ENCODE peak calls at places on chromosomes 13 and 19, in ten cellular contexts. U, H, S, W, E, R, K, L, Q and J are unnamed samples. For H3K4me1, the result is how much of the 10 kb centered on the place peaks cover.

GRCh38 chr13:93004919-93005318 is 221.7 kb upstream of the GPC6 start:
- DNase-seq in U (no peak), H (no peak), S (peak), W (no peak), E (peak), R (peak), K (no peak), L (peak), Q (no peak), J (no peak)

GRCh38 chr19:40006273-40006691 is 9.4 kb downstream of the ZNF546 start:
- DNase-seq in U (peak), H (no peak), S (no peak), W (peak), E (no peak), R (no peak), K (no peak), L (no peak), Q (no peak), J (no peak)

GRCh38 chr19:57709616-57710015 is 612 bp upstream of the ZNF154 start:
- DNase-seq in U (no peak), H (no peak), S (peak), W (no peak), E (peak), R (no peak), K (peak), L (no peak), Q (no peak), J (no peak)

GRCh38 chr13:94112227-94112626 is 367.3 kb downstream of the DCT start:
- DNase-seq in U (peak), H (peak), S (no peak), W (peak), E (no peak), R (peak), K (no peak), L (peak), Q (peak), J (no peak)

GRCh38 chr13:37058801-37059135 is 720 bp downstream of the SUPT20H start:
- DNase-seq in U (no peak), H (no peak), S (peak), W (no peak), E (peak), R (no peak), K (no peak), L (peak), Q (no peak), J (no peak)

GRCh38 chr19:36973021-36973843 is 57.1 kb downstream of the ZNF568 start:
- DNase-seq in U (peak), H (peak), S (peak), W (peak), E (peak), R (no peak), K (peak), L (peak), Q (peak), J (peak)

GRCh38 chr19:11736696-11737095 is 2.0 kb downstream of the ZNF823 start:
- DNase-seq in U (peak), H (peak), S (no peak), W (no peak), E (peak), R (no peak), K (no peak), L (peak), Q (no peak), J (no peak)

GRCh38 chr13:54953786-54954185 is 1925.2 kb downstream of the OLFM4 start:
- DNase-seq in U (no peak), H (no peak), S (no peak), W (no peak), E (no peak), R (no peak), K (no peak), L (no peak), Q (no peak), J (no peak)

GRCh38 chr13:101673360-101674105 is 221.1 kb downstream of the ITGBL1 start:
- DNase-seq in U (no peak), H (no peak), S (no peak), W (no peak), E (no peak), R (no peak), K (no peak), L (no peak), Q (no peak), J (no peak)

GRCh38 chr19:44890366-44891015 is 563 bp upstream of the TOMM40 start:
- DNase-seq in U (peak), H (peak), S (peak), W (peak), E (peak), R (peak), K (peak), L (peak), Q (no peak), J (peak)

GRCh38 chr13:76754414-76754813 is 131.8 kb downstream of the KCTD12 start:
- DNase-seq in U (peak), H (no peak), S (no peak), W (peak), E (no peak), R (no peak), K (no peak), L (peak), Q (no peak), J (no peak)

GRCh38 chr19:45376045-45376724 is 5.8 kb upstream of the ERCC2 start:
- DNase-seq in U (peak), H (no peak), S (peak), W (peak), E (peak), R (peak), K (no peak), L (peak), Q (no peak), J (no peak)

GRCh38 chr19:6126335-6126974 is 9.0 kb upstream of the ACSBG2 start:
- DNase-seq in U (no peak), H (no peak), S (peak), W (peak), E (peak), R (peak), K (no peak), L (peak), Q (no peak), J (peak)

DNA sequence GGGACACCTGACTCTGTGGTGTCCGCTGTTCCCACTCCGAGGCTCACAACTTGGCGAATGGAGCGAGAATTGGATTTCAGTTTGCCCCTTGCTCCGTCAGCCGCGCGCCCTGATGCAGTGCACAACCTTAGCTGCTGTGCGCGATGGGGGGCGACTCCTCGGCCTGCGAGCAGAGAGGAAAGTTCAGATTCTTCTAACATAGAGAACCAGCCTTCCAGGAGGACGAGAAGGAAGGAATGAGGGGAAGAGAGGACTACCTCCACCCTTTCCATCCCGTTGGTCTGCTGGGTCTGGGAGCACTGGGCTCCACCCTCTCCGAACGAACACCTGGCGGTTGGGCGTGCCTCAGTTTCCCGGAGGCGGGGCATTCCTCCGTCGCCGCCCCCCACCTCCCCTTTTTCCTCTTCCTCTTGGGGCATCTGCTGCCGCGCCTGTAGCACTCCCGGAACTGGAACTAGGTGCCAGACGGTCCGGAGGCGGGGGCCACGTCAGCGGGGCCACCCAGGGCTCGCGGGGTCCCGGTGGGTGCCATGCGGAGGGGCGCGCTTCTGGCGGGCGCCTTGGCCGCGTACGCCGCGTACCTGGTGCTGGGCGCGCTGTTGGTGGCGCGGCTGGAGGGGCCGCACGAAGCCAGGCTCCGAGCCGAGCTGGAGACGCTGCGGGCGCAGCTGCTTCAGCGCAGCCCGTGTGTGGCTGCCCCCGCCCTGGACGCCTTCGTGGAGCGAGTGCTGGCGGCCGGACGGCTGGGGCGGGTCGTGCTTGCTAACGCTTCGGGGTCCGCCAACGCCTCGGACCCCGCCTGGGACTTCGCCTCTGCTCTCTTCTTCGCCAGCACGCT is at the start of gene KCNK6:
- DNase-seq in U (peak), H (peak), S (peak), W (peak), E (peak), R (no peak), K (peak), L (no peak), Q (no peak), J (peak)
- H3K4me1 ChIP-seq in U (half or more), H (half or more), S (under half), W (under half), E (under half), R (under half), K (under half), L (under half), Q (under half), J (under half)

DNA sequence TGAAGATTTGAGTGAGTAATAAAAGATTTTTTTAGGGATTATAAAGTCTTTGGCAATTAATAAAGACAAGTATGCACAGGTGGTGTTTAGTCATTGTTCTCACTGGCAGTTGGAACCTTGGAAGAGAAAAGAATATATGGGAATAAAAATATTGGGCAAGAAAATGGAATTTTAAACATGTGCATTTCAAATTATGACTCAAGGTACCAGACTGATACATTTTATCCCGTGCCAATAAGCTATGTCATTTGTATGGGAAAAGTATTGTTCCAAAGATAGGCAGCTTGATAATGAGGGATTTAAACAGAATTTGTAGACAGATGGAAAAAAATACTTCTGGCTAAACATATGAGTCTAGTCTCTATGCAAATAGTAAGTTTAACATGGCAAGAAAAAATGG is 169.6 kb upstream of the UFM1 start:
- DNase-seq in U (no peak), H (no peak), S (no peak), W (peak), E (no peak), R (no peak), K (no peak), L (no peak), Q (no peak), J (no peak)
- H3K27ac ChIP-seq in U (no peak), H (no peak), S (no peak), W (peak), E (no peak), R (no peak), K (no peak), L (no peak), Q (no peak), J (no peak)

DNA sequence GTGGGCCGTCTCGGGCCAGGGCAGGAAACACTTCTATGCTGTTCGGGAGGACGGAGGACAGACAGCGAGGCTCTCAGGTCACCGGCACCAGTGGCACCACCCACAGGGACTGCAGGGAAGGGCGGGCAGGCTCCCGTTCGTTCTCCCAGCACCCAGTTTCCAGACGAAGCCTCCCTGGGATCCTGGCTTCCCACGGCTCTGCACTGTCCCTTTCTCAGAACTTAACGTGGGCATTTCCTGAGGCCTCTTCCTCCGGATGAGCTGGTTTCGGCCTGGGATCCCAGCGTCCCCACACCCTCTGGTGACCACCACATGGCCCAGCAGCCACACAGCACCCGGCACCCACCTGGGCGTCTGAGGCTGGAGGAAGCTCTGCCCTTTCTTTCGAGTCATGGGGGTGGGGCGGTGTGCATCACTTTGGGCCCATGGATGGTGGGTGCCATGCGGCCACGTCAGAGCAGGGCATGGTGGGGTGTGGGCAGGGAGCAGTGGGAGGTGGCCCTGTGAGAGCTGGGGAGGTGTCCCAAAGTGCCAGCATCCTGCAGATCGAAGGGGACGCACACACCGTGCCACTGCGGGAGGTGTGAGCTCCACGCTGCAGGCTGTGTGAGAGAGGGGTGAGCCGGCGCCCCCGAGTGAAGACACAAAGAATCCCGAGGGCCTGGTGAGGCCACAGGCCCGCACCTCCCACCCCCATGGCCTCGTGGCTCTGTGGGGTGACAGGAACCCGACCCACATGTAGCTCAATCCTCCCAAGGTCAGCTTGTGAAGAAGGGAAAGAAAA is 38.7 kb upstream of the GRTP1 start:
- DNase-seq in U (peak), H (peak), S (no peak), W (no peak), E (no peak), R (no peak), K (no peak), L (no peak), Q (peak), J (no peak)
- H3K4me1 ChIP-seq in U (half or more), H (half or more), S (under half), W (under half), E (under half), R (under half), K (under half), L (under half), Q (under half), J (under half)

GRCh38 chr19:4911786-4912672 is 2.7 kb downstream of the UHRF1 start:
- DNase-seq in U (peak), H (no peak), S (no peak), W (peak), E (peak), R (peak), K (peak), L (peak), Q (peak), J (peak)
- H3K27ac ChIP-seq in U (no peak), H (no peak), S (no peak), W (peak), E (no peak), R (peak), K (peak), L (peak), Q (peak), J (peak)

GRCh38 chr13:28495586-28496564 is 947 bp upstream of the FLT1 start:
- DNase-seq in U (no peak), H (no peak), S (no peak), W (no peak), E (peak), R (no peak), K (no peak), L (no peak), Q (no peak), J (no peak)

GRCh38 chr13:28492527-28493367 is 2.2 kb downstream of the FLT1 start:
- DNase-seq in U (no peak), H (no peak), S (no peak), W (no peak), E (peak), R (no peak), K (peak), L (no peak), Q (no peak), J (peak)

GRCh38 chr13:28494861-28495585 is at the start of gene FLT1:
- DNase-seq in U (peak), H (peak), S (peak), W (no peak), E (peak), R (no peak), K (peak), L (peak), Q (no peak), J (no peak)

GRCh38 chr13:28493740-28494536 is 990 bp downstream of the FLT1 start:
- DNase-seq in U (peak), H (peak), S (no peak), W (no peak), E (peak), R (no peak), K (no peak), L (no peak), Q (no peak), J (no peak)

DNA sequence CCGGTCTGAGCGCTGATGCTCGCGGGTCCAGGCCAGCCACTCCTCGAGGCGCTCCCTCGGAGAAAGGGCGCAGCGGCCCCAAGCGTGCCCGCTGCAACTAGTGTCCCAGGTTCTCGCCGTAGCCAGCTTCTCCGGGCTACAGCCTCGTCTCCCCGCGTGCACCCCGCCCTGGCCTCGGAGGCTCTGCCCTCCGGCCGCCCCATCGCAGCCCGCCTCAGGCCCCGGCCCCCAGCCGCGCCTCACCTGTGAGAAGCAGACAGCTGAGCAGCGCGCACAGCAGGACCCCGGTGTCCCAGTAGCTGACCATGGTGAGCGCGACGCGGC is 429 bp downstream of the FLT1 start:
- DNase-seq in U (no peak), H (no peak), S (no peak), W (no peak), E (no peak), R (no peak), K (no peak), L (peak), Q (no peak), J (peak)
- H3K4me1 ChIP-seq in U (half or more), H (under half), S (under half), W (under half), E (under half), R (under half), K (under half), L (under half), Q (under half), J (under half)

DNA sequence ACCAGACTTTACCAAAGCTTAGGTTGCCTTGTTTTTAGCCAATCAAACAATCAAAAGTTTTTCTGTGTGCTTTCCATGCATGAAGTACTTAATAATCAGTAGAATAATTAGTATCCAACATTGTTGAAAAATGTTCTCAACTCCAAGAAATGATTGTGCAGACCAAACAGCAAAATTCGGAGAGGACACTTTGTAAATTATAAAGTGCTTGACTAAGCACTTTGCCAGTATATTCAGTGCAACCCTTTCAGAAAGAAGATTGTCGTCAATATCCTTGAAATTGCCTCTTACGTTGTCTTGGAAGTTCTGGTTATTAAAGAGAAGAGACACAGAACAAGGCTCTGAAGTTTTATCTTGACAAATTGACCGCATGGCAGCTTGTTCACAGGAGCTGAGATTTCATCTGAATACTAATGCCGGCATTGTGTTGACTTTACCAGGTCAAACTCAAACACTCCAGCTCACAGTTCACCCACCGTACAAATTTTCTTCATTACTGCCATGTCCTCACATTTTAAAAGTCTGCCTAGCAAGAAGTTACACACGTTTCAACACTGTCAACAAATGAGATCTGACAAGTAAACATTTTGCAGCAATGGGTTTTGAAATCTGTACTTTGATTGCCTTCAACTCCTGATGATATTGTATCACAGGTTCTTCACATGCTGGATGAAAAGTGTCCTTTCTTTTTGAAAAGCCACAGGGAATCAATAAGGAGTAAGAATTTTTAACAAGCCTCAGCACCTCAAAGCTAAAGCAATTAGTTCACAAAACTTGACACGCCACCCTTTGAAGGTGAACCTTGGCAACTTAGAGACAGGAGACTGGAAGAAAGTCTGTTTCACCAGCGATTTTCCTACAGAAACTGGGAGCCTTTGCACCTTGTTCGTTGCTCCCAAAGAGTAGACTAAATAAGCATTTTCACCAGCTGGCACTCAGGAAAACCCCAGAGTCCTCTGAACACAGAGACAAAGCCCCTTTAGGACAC is 150.9 kb downstream of the RFC3 start:
- DNase-seq in U (no peak), H (no peak), S (no peak), W (no peak), E (no peak), R (peak), K (no peak), L (no peak), Q (no peak), J (no peak)
- H3K27ac ChIP-seq in U (no peak), H (no peak), S (no peak), W (no peak), E (no peak), R (no peak), K (no peak), L (no peak), Q (no peak), J (no peak)

GRCh38 chr13:79285159-79285558 is 120.9 kb downstream of the RBM26 start:
- DNase-seq in U (no peak), H (no peak), S (no peak), W (no peak), E (no peak), R (no peak), K (no peak), L (no peak), Q (no peak), J (no peak)
- H3K4me1 ChIP-seq in U (under half), H (under half), S (under half), W (under half), E (under half), R (under half), K (under half), L (under half), Q (under half), J (under half)

DNA sequence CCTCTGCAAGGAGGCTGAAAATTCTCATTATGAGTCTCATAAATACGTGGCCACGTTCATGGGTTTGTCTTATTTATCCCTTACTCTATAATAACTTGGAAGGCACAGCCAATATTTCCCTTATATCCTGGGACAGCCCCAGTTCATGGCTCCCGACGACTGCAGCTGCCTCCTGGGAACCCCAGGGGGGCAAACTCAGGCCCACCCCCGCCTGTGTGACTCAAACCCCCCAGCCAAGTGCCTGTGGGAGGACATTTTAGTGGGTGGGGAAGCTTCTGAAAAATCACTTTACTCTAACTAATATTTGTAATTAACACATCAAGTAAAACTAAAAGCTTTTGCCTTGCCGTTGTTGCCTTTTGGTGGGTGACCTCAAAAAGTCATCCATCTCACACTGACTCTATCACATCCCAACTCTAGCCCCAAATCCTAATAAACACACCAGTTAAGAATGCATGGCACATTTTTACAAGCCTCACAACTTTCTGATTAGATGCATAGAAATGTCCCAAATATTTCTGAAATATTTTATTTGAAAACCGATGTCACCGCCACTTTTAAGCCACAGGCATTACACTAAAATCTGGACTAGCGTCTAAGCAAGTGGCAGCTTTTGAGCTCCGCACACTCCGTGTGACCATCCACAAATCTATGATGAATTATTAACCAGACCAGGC is 14.2 kb downstream of the RASA3 start:
- DNase-seq in U (no peak), H (peak), S (no peak), W (peak), E (no peak), R (peak), K (no peak), L (no peak), Q (no peak), J (no peak)
- H3K27ac ChIP-seq in U (no peak), H (peak), S (peak), W (peak), E (peak), R (peak), K (peak), L (peak), Q (peak), J (peak)